ENCODE peak calls at places on chromosome 20, in eight cellular contexts. One of them, this sample, is unnamed. For H3K4me1, the result is how much of the 10 kb centered on the place peaks cover.

GRCh38 chr20:23602261-23602660 is 3.5 kb downstream of the CST9 start:
- DNase-seq in lower lobe of right lung: no peak
- DNase-seq in PC-3: no peak
- DNase-seq in ovary: no peak
- DNase-seq in body of pancreas: no peak
- DNase-seq in pancreas: no peak
- DNase-seq in fibroblast of lung: no peak
- DNase-seq in heart right ventricle: no peak
- DNase-seq in this sample: no peak

GRCh38 chr20:17541996-17542395 is 10.8 kb upstream of the BFSP1 start:
- DNase-seq in lower lobe of right lung: no peak
- DNase-seq in PC-3: peak
- DNase-seq in ovary: no peak
- DNase-seq in body of pancreas: no peak
- DNase-seq in pancreas: no peak
- DNase-seq in fibroblast of lung: peak
- DNase-seq in heart right ventricle: no peak
- DNase-seq in this sample: no peak

GRCh38 chr20:47338131-47338628 is 18.3 kb downstream of the ZMYND8 start:
- DNase-seq in lower lobe of right lung: no peak
- DNase-seq in PC-3: no peak
- DNase-seq in ovary: no peak
- DNase-seq in body of pancreas: no peak
- DNase-seq in pancreas: no peak
- DNase-seq in fibroblast of lung: no peak
- DNase-seq in heart right ventricle: peak
- DNase-seq in this sample: peak

GRCh38 chr20:38171301-38172010 is 6.4 kb upstream of the TGM2 start:
- DNase-seq in lower lobe of right lung: no peak
- DNase-seq in PC-3: no peak
- DNase-seq in ovary: no peak
- DNase-seq in body of pancreas: no peak
- DNase-seq in pancreas: no peak
- DNase-seq in fibroblast of lung: no peak
- DNase-seq in heart right ventricle: no peak
- DNase-seq in this sample: no peak

GRCh38 chr20:54479138-54479906 is 3.9 kb downstream of the DOK5 start:
- DNase-seq in lower lobe of right lung: no peak
- DNase-seq in PC-3: peak
- DNase-seq in ovary: no peak
- DNase-seq in body of pancreas: no peak
- DNase-seq in pancreas: no peak
- DNase-seq in fibroblast of lung: peak
- DNase-seq in heart right ventricle: no peak
- DNase-seq in this sample: no peak

GRCh38 chr20:7596541-7596940 is 343.7 kb downstream of the HAO1 start:
- DNase-seq in lower lobe of right lung: no peak
- DNase-seq in PC-3: no peak
- DNase-seq in ovary: no peak
- DNase-seq in body of pancreas: no peak
- DNase-seq in pancreas: no peak
- DNase-seq in fibroblast of lung: no peak
- DNase-seq in heart right ventricle: no peak
- DNase-seq in this sample: no peak

GRCh38 chr20:34473262-34473883 is 42.8 kb upstream of the DYNLRB1 start:
- DNase-seq in lower lobe of right lung: no peak
- DNase-seq in PC-3: peak
- DNase-seq in ovary: no peak
- DNase-seq in body of pancreas: no peak
- DNase-seq in pancreas: no peak
- DNase-seq in fibroblast of lung: peak
- DNase-seq in heart right ventricle: peak
- DNase-seq in this sample: peak

GRCh38 chr20:24629668-24630067 is 160.2 kb downstream of the SYNDIG1 start:
- DNase-seq in lower lobe of right lung: no peak
- DNase-seq in PC-3: no peak
- DNase-seq in ovary: no peak
- DNase-seq in body of pancreas: no peak
- DNase-seq in pancreas: no peak
- DNase-seq in fibroblast of lung: no peak
- DNase-seq in heart right ventricle: no peak
- DNase-seq in this sample: no peak

GRCh38 chr20:49184691-49185070 is 3.5 kb downstream of the STAU1 start:
- DNase-seq in lower lobe of right lung: no peak
- DNase-seq in PC-3: no peak
- DNase-seq in ovary: no peak
- DNase-seq in body of pancreas: no peak
- DNase-seq in pancreas: no peak
- DNase-seq in fibroblast of lung: no peak
- DNase-seq in heart right ventricle: no peak
- DNase-seq in this sample: no peak

GRCh38 chr20:49179368-49180277 is 8.5 kb downstream of the STAU1 start:
- DNase-seq in lower lobe of right lung: no peak
- DNase-seq in PC-3: peak
- DNase-seq in ovary: no peak
- DNase-seq in body of pancreas: no peak
- DNase-seq in pancreas: no peak
- DNase-seq in fibroblast of lung: no peak
- DNase-seq in heart right ventricle: no peak
- DNase-seq in this sample: no peak

GRCh38 chr20:49185071-49185757 is 2.9 kb downstream of the STAU1 start:
- DNase-seq in lower lobe of right lung: no peak
- DNase-seq in PC-3: no peak
- DNase-seq in ovary: no peak
- DNase-seq in body of pancreas: no peak
- DNase-seq in pancreas: no peak
- DNase-seq in fibroblast of lung: no peak
- DNase-seq in heart right ventricle: no peak
- DNase-seq in this sample: no peak

GRCh38 chr20:49183444-49183843 is 4.7 kb downstream of the STAU1 start:
- DNase-seq in lower lobe of right lung: no peak
- DNase-seq in PC-3: no peak
- DNase-seq in ovary: no peak
- DNase-seq in body of pancreas: no peak
- DNase-seq in pancreas: no peak
- DNase-seq in fibroblast of lung: no peak
- DNase-seq in heart right ventricle: no peak
- DNase-seq in this sample: no peak

DNA sequence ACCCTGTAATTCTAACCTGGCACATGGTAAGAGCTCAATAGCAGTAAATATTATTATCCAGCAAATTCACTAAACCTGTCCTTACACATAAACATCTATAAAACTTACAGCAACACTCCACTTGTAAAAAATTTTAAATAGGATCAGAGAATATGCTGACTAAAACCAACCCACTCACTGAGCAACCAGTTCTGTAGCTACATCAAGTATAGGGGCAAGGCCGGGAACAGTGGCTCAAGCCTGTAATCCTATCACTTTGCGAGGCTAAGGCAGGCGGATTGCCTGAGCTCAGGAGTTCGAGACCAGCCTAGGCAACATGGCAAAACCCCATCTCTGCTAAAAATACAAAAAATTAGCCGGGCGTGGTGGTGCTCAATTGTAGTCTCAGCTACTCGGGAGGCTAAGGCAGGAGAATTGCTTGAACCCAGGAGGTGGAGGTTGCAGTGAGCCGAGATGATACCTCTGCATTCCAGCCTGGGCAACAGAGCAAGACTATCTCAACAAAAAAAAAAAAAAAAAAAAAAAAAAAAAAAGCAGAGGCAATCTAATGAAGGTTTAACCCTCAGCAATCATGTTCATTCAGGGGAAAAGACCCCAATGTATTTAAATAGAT is 6.8 kb downstream of the STAU1 start:
- DNase-seq in lower lobe of right lung: no peak
- DNase-seq in PC-3: no peak
- DNase-seq in ovary: no peak
- DNase-seq in body of pancreas: no peak
- DNase-seq in pancreas: no peak
- DNase-seq in fibroblast of lung: no peak
- DNase-seq in heart right ventricle: no peak
- DNase-seq in this sample: no peak
- H3K4me1 ChIP-seq in lower lobe of right lung: half or more
- H3K4me1 ChIP-seq in PC-3: under half
- H3K4me1 ChIP-seq in ovary: under half
- H3K4me1 ChIP-seq in body of pancreas: half or more
- H3K4me1 ChIP-seq in pancreas: half or more
- H3K4me1 ChIP-seq in fibroblast of lung: under half
- H3K4me1 ChIP-seq in heart right ventricle: under half
- H3K4me1 ChIP-seq in this sample: half or more

DNA sequence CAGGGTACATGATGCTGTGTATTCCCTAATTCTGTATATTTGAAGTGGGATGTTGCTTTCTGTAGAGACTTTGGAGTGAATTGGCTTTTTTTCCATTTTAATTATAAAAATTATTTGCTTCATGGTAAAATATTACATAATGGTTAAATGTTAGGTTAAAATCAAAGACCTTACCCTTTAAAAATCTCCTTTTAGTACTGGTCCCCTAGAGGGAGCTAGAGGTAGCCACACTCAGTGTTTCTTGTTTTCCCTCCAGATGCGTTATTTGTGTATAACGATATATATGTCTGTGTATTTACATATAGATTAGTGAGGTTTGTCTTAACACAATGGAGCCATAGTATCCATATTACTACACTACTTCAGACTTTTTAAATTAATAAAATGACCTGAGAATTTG is 146.7 kb downstream of the PLCB4 start:
- DNase-seq in lower lobe of right lung: no peak
- DNase-seq in PC-3: peak
- DNase-seq in ovary: no peak
- DNase-seq in body of pancreas: no peak
- DNase-seq in pancreas: no peak
- DNase-seq in fibroblast of lung: no peak
- DNase-seq in heart right ventricle: no peak
- DNase-seq in this sample: no peak
- TF ChIP-seq CTCF in lower lobe of right lung: peak
- TF ChIP-seq CTCF in PC-3: peak
- TF ChIP-seq CTCF in ovary: no peak
- TF ChIP-seq CTCF in body of pancreas: no peak
- TF ChIP-seq CTCF in pancreas: no peak
- TF ChIP-seq CTCF in fibroblast of lung: peak
- TF ChIP-seq CTCF in heart right ventricle: peak
- TF ChIP-seq CTCF in this sample: peak

GRCh38 chr20:50294164-50295088 is 103.8 kb downstream of the CEBPB start:
- DNase-seq in lower lobe of right lung: no peak
- DNase-seq in PC-3: no peak
- DNase-seq in ovary: no peak
- DNase-seq in body of pancreas: no peak
- DNase-seq in pancreas: no peak
- DNase-seq in fibroblast of lung: no peak
- DNase-seq in heart right ventricle: no peak
- DNase-seq in this sample: no peak
- H3K27ac ChIP-seq in lower lobe of right lung: peak
- H3K27ac ChIP-seq in PC-3: peak
- H3K27ac ChIP-seq in ovary: peak
- H3K27ac ChIP-seq in body of pancreas: no peak
- H3K27ac ChIP-seq in pancreas: no peak
- H3K27ac ChIP-seq in fibroblast of lung: peak
- H3K27ac ChIP-seq in heart right ventricle: peak
- H3K27ac ChIP-seq in this sample: peak

GRCh38 chr20:13221673-13222318 is 722 bp downstream of the ISM1 start:
- DNase-seq in lower lobe of right lung: peak
- DNase-seq in PC-3: peak
- DNase-seq in ovary: peak
- DNase-seq in body of pancreas: peak
- DNase-seq in pancreas: peak
- DNase-seq in fibroblast of lung: peak
- DNase-seq in heart right ventricle: peak
- DNase-seq in this sample: peak
- H3K4me1 ChIP-seq in lower lobe of right lung: under half
- H3K4me1 ChIP-seq in PC-3: under half
- H3K4me1 ChIP-seq in ovary: under half
- H3K4me1 ChIP-seq in body of pancreas: under half
- H3K4me1 ChIP-seq in pancreas: under half
- H3K4me1 ChIP-seq in fibroblast of lung: under half
- H3K4me1 ChIP-seq in heart right ventricle: under half
- H3K4me1 ChIP-seq in this sample: under half

DNA sequence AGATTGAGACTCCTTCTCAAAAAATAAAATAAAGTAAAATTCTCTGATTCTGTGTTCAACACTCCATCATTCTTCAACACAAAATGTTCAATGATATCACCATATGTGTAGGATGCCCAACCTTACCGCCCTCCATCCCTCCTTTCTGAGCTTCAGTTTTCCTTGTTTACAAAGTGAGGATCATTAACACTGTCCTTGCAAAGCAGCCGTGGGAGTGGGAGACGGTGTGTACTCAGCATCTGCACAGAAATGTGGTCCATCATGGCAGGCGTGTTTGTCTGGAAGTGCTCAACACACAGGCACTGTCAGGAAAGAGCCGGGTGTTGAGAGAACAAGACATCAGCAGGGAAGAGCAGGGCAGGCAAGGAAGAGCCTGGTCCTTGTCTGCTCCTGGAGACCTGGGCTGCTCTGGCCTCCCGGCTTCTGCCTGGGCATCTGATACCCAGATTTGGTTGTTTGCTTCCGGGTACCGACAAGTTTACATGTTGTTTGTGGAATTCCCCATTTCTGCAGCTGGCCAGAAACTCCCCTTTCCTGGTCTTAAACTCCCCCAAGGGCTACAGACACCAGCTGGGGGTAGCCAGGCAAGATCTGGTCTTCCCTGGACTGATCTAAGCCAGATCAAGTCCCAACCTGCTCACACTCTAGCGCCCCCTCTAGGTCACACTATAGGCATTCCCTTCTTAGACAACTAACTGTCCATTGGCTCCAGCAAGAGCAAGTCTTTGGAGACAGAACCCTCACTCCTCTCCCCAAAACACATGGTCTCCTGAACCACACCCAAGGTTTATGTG is 26.7 kb upstream of the TTPAL start:
- DNase-seq in lower lobe of right lung: no peak
- DNase-seq in PC-3: peak
- DNase-seq in ovary: no peak
- DNase-seq in body of pancreas: no peak
- DNase-seq in pancreas: no peak
- DNase-seq in fibroblast of lung: no peak
- DNase-seq in heart right ventricle: no peak
- DNase-seq in this sample: no peak
- TF ChIP-seq CTCF in lower lobe of right lung: no peak
- TF ChIP-seq CTCF in PC-3: peak
- TF ChIP-seq CTCF in ovary: no peak
- TF ChIP-seq CTCF in body of pancreas: no peak
- TF ChIP-seq CTCF in pancreas: no peak
- TF ChIP-seq CTCF in fibroblast of lung: no peak
- TF ChIP-seq CTCF in heart right ventricle: peak
- TF ChIP-seq CTCF in this sample: no peak

DNA sequence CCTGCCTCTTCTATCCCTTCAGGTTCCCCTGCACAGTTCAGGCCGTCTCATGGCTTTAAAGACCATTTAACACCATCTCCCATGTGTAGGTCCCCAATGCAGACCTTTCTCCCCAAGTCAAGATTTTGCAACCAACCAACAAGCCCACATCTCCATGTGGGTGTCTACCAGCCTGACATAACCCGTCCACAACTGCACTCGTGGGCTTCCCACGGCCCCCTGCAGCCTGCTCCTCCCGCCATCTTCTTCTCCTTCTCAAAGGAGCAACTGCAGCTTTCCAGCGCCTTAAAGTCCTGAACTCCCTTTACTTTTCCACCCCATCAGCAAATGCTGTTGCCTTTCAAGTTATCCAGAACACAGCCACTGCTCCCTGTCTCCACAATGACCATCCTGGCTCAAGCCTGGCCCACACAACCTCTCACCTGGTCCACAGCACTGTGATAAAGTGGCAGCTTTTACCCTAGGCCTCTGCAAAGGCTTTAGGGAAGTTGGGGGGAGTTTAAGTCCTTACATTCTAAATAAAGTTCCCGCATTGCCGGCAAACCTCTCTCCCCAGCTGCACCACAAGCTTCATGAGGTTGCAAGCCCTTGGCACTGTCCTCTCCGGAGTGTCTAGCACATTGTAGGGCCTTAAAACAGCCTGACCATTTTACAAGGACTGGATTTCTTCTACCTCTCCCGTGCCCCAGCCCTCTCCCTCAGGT is 140.6 kb downstream of the PREX1 start:
- DNase-seq in lower lobe of right lung: no peak
- DNase-seq in PC-3: no peak
- DNase-seq in ovary: no peak
- DNase-seq in body of pancreas: no peak
- DNase-seq in pancreas: no peak
- DNase-seq in fibroblast of lung: no peak
- DNase-seq in heart right ventricle: no peak
- DNase-seq in this sample: no peak
- H3K27ac ChIP-seq in lower lobe of right lung: peak
- H3K27ac ChIP-seq in PC-3: no peak
- H3K27ac ChIP-seq in ovary: no peak
- H3K27ac ChIP-seq in body of pancreas: no peak
- H3K27ac ChIP-seq in pancreas: no peak
- H3K27ac ChIP-seq in fibroblast of lung: no peak
- H3K27ac ChIP-seq in heart right ventricle: peak
- H3K27ac ChIP-seq in this sample: peak